ENCODE peak calls at places on chromosomes 12 and 14, in eight cellular contexts. A is pons; O is caudate nucleus; I is stimulated activated CD4-positive, alpha-beta T cell treated with anti-CD3 and anti-CD28 coated beads, Interleukin-1b, Interleukin-23, amount 100 ng/mL, for 4 hours; G is lung; S is NCI-H69; Y is neural crest cell; X is RCC 7860. H is an unnamed sample.

GRCh38 chr12:2301531-2302461 is 249.0 kb downstream of the CACNA1C start:
- DNase-seq in X (no peak), G (no peak), Y (no peak), S (no peak), O (no peak), A (no peak), I (no peak), H (no peak)

GRCh38 chr12:105977256-105978051 is 161.3 kb downstream of the NUAK1 start:
- DNase-seq in I (no peak), G (no peak), S (no peak), Y (no peak), X (peak; percentile 37), A (no peak), O (no peak), H (no peak)

GRCh38 chr14:55578511-55578910 is 1.5 kb upstream of the KTN1 start:
- DNase-seq in S (peak; percentile 41), X (no peak), Y (no peak), G (no peak), A (no peak), O (no peak), I (no peak), H (peak; percentile 15)

GRCh38 chr14:71261206-71261605 is 353.9 kb downstream of the PCNX1 start:
- DNase-seq in Y (no peak), G (no peak), I (no peak), A (no peak), X (no peak), O (no peak), S (no peak), H (no peak)

GRCh38 chr14:90969493-90970166 is 90.8 kb downstream of the RPS6KA5 start:
- DNase-seq in Y (no peak), X (no peak), S (no peak), O (no peak), I (no peak), A (no peak), G (no peak), H (no peak)

GRCh38 chr12:64039285-64039871 is 182.7 kb downstream of the KICS2 start:
- DNase-seq in A (peak; percentile 32), X (no peak), S (peak; percentile 97), I (no peak), O (peak; percentile 43), G (no peak), Y (no peak), H (no peak)

GRCh38 chr12:130425698-130426245 is 88.1 kb downstream of the PIWIL1 start:
- DNase-seq in G (no peak), O (no peak), X (no peak), A (no peak), Y (no peak), I (no peak), S (no peak), H (no peak)

GRCh38 chr12:7042847-7043246 is 17.7 kb upstream of the C1S start:
- DNase-seq in S (peak; percentile 56), O (no peak), G (no peak), X (peak; percentile 41), Y (no peak), I (no peak), A (peak; percentile 41), H (peak; percentile 22)

GRCh38 chr12:13359636-13360035 is 163.1 kb downstream of the EMP1 start:
- DNase-seq in S (no peak), X (no peak), G (no peak), O (no peak), I (no peak), A (no peak), Y (no peak), H (no peak)

GRCh38 chr12:6375269-6376078 is at the start of gene SCNN1A:
- DNase-seq in Y (no peak), O (no peak), G (peak; percentile 88), X (no peak), I (no peak), S (peak; percentile 90), A (no peak), H (no peak)

GRCh38 chr12:109888179-109889020 is 8.1 kb upstream of the GLTP start:
- DNase-seq in G (no peak), A (no peak), Y (no peak), X (peak; percentile 71), S (no peak), I (no peak), O (no peak), H (no peak)

GRCh38 chr14:68813318-68813838 is 20.5 kb upstream of the ZFP36L1 start:
- DNase-seq in G (no peak), S (no peak), A (no peak), I (no peak), O (no peak), X (no peak), Y (no peak), H (no peak)

GRCh38 chr12:124369055-124369900 is 74.4 kb downstream of the RFLNA start:
- DNase-seq in G (peak; percentile 89), I (no peak), O (peak; percentile 66), X (peak; percentile 82), Y (no peak), S (no peak), A (peak; percentile 88), H (no peak)

GRCh38 chr14:68574906-68575305 is 218.0 kb downstream of the ZFP36L1 start:
- DNase-seq in I (no peak), S (no peak), X (peak; percentile 26), O (no peak), G (no peak), Y (no peak), A (no peak), H (no peak)

GRCh38 chr12:125228519-125229260 is 163.5 kb downstream of the AACS start:
- DNase-seq in A (peak; percentile 34), Y (no peak), O (peak; percentile 16), I (no peak), G (no peak), S (peak; percentile 9), X (no peak), H (peak; percentile 37)

GRCh38 chr12:128829870-128830504 is 6.2 kb upstream of the SLC15A4 start:
- DNase-seq in S (peak; percentile 25), O (no peak), X (no peak), G (no peak), Y (no peak), A (peak; percentile 71), I (no peak), H (no peak)

GRCh38 chr14:89165189-89165809 is 251.7 kb downstream of the FOXN3 start:
- DNase-seq in A (peak; percentile 52), O (no peak), Y (no peak), I (no peak), S (no peak), G (no peak), X (no peak), H (no peak)

GRCh38 chr12:110920324-110920910 is at the start of gene MYL2:
- DNase-seq in I (no peak), X (no peak), Y (no peak), S (no peak), A (no peak), G (no peak), O (no peak), H (no peak)

GRCh38 chr14:68691031-68691864 is 101.6 kb downstream of the ZFP36L1 start:
- DNase-seq in O (peak; percentile 61), I (no peak), Y (peak; percentile 81), X (no peak), S (no peak), G (no peak), A (no peak), H (peak; percentile 82)

GRCh38 chr14:59262717-59263469 is 74.4 kb downstream of the DAAM1 start:
- DNase-seq in Y (peak; percentile 4), A (no peak), S (peak; percentile 81), I (no peak), O (no peak), X (no peak), G (no peak), H (no peak)

GRCh38 chr12:75834591-75834990 is 197.0 kb downstream of the PHLDA1 start:
- DNase-seq in I (no peak), Y (no peak), X (peak; percentile 61), O (no peak), G (no peak), A (no peak), S (peak; percentile 18), H (no peak)

GRCh38 chr14:92386165-92386564 is 63.2 kb downstream of the SLC24A4 start:
- DNase-seq in A (no peak), X (no peak), Y (no peak), S (no peak), I (no peak), G (no peak), O (no peak), H (no peak)

GRCh38 chr12:26369588-26369987 is 174.2 kb downstream of the SSPN start:
- DNase-seq in O (no peak), S (peak; percentile 4), G (no peak), I (no peak), A (peak; percentile 66), X (peak; percentile 75), Y (no peak), H (no peak)

GRCh38 chr12:44875954-44876553 is at the start of gene NELL2:
- DNase-seq in I (peak; percentile 61), A (no peak), G (peak; percentile 36), Y (peak; percentile 63), S (peak; percentile 97), O (peak; percentile 73), X (no peak), H (peak; percentile 90)

GRCh38 chr12:123102381-123102780 is 48.5 kb downstream of the PITPNM2 start:
- DNase-seq in A (no peak), X (no peak), I (no peak), G (no peak), O (no peak), S (no peak), Y (no peak), H (no peak)

GRCh38 chr14:102517412-102518062 is 8.0 kb upstream of the ANKRD9 start:
- DNase-seq in O (no peak), I (no peak), S (no peak), G (no peak), X (no peak), A (no peak), Y (peak; percentile 35), H (no peak)

GRCh38 chr14:64758711-64759554 is 54.7 kb downstream of the PLEKHG3 start:
- DNase-seq in G (no peak), O (no peak), Y (no peak), X (peak; percentile 17), S (peak; percentile 74), I (no peak), A (no peak), H (no peak)

GRCh38 chr14:49621114-49621881 is 699 bp downstream of the MGAT2 start:
- DNase-seq in O (peak; percentile 62), X (no peak), I (peak; percentile 50), Y (peak; percentile 49), S (peak; percentile 83), A (no peak), G (peak; percentile 70), H (peak; percentile 60)

GRCh38 chr12:90027889-90028570 is 319.4 kb upstream of the ATP2B1 start:
- DNase-seq in O (no peak), Y (no peak), S (no peak), A (no peak), G (no peak), X (no peak), I (no peak), H (peak; percentile 97)

GRCh38 chr12:12467701-12468218 is 94.9 kb downstream of the DUSP16 start:
- DNase-seq in G (peak; percentile 33), O (peak; percentile 73), A (peak; percentile 46), X (no peak), S (no peak), Y (no peak), I (no peak), H (no peak)

GRCh38 chr14:36952702-36953101 is 219.7 kb downstream of the SLC25A21 start:
- DNase-seq in G (no peak), I (no peak), S (no peak), A (no peak), Y (no peak), O (no peak), X (peak; percentile 6), H (no peak)

GRCh38 chr14:95291859-95292542 is 27.7 kb downstream of the CLMN start:
- DNase-seq in X (peak; percentile 17), G (no peak), I (peak; percentile 9), S (peak; percentile 73), A (peak; percentile 67), Y (no peak), O (peak; percentile 36), H (no peak)